ENCODE peak calls at places on chromosomes 11 and 22, in ten cellular contexts. K is GM23338, B is brain microvascular endothelial cell, N is kidney, A is astrocyte, R is heart left ventricle, O is PC-9, U is IMR-90, W is OCI-LY7, L is pancreas. F is an unnamed sample.

GRCh38 chr11:128251140-128251539 is 336.2 kb downstream of the ETS1 start:
- DNase-seq in L (no peak), A (peak; percentile 44), W (no peak), O (no peak), B (no peak), R (no peak), K (no peak), N (no peak), U (peak; percentile 77), F (peak; percentile 63)

GRCh38 chr22:17777005-17777716 is 2.9 kb upstream of the BID start:
- DNase-seq in W (peak; percentile 87), B (no peak), K (no peak), U (no peak), N (peak; percentile 74), R (peak; percentile 44), O (no peak), A (no peak), L (no peak), F (no peak)

GRCh38 chr11:131815631-131816030 is 445.2 kb downstream of the NTM start:
- DNase-seq in W (no peak), O (no peak), B (no peak), R (no peak), K (peak; percentile 39), L (no peak), U (no peak), A (no peak), N (no peak), F (no peak)

GRCh38 chr11:3781423-3781822 is 15.9 kb downstream of the NUP98 start:
- DNase-seq in R (no peak), W (no peak), K (no peak), L (no peak), N (no peak), O (no peak), B (no peak), U (peak; percentile 55), A (peak; percentile 36), F (peak; percentile 14)

GRCh38 chr11:107576497-107577086 is 11.1 kb upstream of the ALKBH8 start:
- DNase-seq in L (no peak), B (peak; percentile 53), K (peak; percentile 74), N (no peak), R (peak; percentile 30), A (no peak), U (peak; percentile 47), O (peak; percentile 44), W (peak; percentile 63), F (peak; percentile 62)

GRCh38 chr22:35911877-35912276 is 116.7 kb downstream of the RBFOX2 start:
- DNase-seq in K (no peak), W (no peak), O (no peak), R (no peak), A (no peak), L (no peak), B (no peak), U (no peak), N (no peak), F (no peak)

GRCh38 chr11:132862918-132863317 is 669.4 kb downstream of the OPCML start:
- DNase-seq in N (no peak), K (no peak), O (no peak), A (peak; percentile 39), B (no peak), R (no peak), L (no peak), U (no peak), W (no peak), F (no peak)

GRCh38 chr11:120197254-120197891 is 13.5 kb upstream of the OAF start:
- DNase-seq in L (no peak), O (no peak), N (peak; percentile 74), W (no peak), R (no peak), B (no peak), A (no peak), U (no peak), K (peak; percentile 55), F (no peak)

GRCh38 chr11:30478923-30479322 is 107.2 kb downstream of the MPPED2 start:
- DNase-seq in W (no peak), O (no peak), N (peak; percentile 57), K (no peak), L (no peak), U (no peak), R (peak; percentile 80), B (no peak), A (no peak), F (no peak)

GRCh38 chr11:107563702-107564101 is 1.8 kb downstream of the ALKBH8 start:
- DNase-seq in O (peak; percentile 20), L (no peak), K (peak; percentile 52), W (peak; percentile 70), B (peak; percentile 64), U (peak; percentile 66), N (no peak), R (peak; percentile 15), A (peak; percentile 49), F (peak; percentile 71)

GRCh38 chr11:88779551-88779950 is 286.2 kb downstream of the GRM5 start:
- DNase-seq in O (no peak), W (no peak), L (no peak), N (no peak), K (no peak), U (peak; percentile 92), A (peak; percentile 92), R (no peak), B (peak; percentile 14), F (peak; percentile 28)

GRCh38 chr22:41925783-41926460 is 684 bp downstream of the TNFRSF13C start:
- DNase-seq in B (no peak), K (peak; percentile 89), O (peak; percentile 78), N (no peak), R (peak; percentile 46), L (peak; percentile 84), W (peak; percentile 78), U (peak; percentile 34), A (no peak), F (peak; percentile 45)
- H3K4me3 ChIP-seq in B (no peak overlapping the region), K (peak overlapping the region; percentile 60), O (peak overlapping the region; percentile 24), N (no peak overlapping the region), R (peak overlapping the region; percentile 54), L (peak overlapping the region; percentile 54), W (peak overlapping the region; percentile 68), U (peak overlapping the region; percentile 29), A (no peak overlapping the region), F (peak overlapping the region; percentile 14)

DNA sequence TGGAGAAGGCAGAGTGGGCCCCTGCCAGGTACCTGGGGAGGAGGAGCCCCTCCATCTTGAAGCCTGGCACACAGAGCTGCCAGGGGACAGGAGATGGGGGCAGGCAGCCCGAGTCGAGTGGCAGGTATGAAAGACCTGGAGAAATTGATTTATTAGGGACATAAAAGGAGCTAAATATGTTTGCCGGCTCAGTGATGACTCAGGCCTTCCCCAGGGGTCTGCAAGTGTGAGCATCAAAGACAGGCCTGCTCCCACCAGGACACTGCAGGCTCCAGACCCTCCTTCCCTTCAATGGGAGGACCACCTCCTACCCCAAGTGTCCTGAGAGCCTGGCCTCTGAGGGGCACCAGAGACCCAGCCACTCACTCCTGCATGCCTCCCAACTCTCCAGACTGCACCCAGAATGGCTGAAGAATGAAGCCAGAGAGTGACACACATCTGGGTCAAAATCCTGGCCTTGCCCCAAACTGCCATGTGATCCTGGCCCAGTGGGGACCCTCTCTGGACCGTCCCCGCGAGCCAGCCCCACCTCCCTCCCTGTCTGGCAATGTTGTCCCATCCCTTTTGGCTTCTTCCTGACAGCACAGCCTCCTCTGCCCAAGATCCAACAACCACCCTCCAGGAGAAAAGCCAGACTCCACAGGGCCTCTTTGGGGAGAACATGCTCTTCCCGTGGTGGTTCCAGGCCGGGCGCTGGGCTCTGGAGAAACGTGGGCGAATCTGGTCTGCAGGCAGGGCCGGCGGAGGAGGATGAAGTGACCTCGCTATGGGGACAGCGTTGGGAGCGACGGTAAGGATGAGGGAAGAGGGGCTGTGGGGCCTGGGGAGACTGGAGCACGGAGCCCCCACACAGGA is 36.2 kb downstream of the CYTH4 start:
- DNase-seq in N (no peak), U (no peak), R (no peak), W (no peak), A (no peak), B (no peak), K (no peak), L (no peak), O (no peak), F (no peak)
- TF ChIP-seq CTCF in N (no peak), U (peak; percentile 36), R (no peak), W (no peak), A (no peak), B (peak; percentile 29), K (peak; percentile 56), L (no peak), O (no peak), F (no peak)

GRCh38 chr11:1693327-1694063 is 3.5 kb upstream of the KRTAP5-6 start:
- DNase-seq in W (peak; percentile 68), R (peak; percentile 77), U (peak; percentile 55), N (peak; percentile 91), L (peak; percentile 84), B (peak; percentile 47), K (peak; percentile 79), A (peak; percentile 23), O (peak; percentile 74), F (peak; percentile 66)
- H3K4me3 ChIP-seq in W (peak overlapping the region; percentile 39), R (peak overlapping the region; percentile 37), U (no peak overlapping the region), N (peak overlapping the region; percentile 52), L (peak overlapping the region; percentile 31), B (peak overlapping the region; percentile 37), K (peak overlapping the region; percentile 56), A (peak overlapping the region; percentile 35), O (peak overlapping the region; percentile 53), F (no peak overlapping the region)

DNA sequence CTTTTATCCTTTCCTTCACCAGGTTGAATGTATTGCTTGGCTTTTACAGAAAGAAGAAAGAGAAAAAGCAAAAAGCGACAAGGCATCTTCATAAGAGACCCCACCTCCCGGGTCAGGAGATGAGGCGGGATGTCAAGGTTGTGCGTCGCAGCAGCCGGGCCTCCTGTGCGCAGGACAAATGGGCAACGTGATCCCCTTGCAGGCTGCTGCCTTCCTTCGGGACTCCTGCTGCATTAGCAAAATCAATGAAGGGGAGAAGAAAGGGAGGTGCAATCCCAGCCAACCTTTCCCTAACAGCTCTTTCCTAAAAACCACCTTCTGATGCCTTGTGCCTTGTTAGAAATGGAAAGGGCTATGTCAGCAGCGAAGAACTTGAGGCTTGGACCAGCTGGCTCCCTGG is 43.3 kb downstream of the GALNT18 start:
- DNase-seq in N (no peak), O (no peak), R (no peak), U (no peak), B (no peak), W (no peak), K (no peak), A (no peak), L (no peak), F (no peak)
- TF ChIP-seq CTCF in N (no peak), O (no peak), R (no peak), U (no peak), B (no peak), W (no peak), K (no peak), A (no peak), L (no peak), F (no peak)